ENCODE peak calls at places on chromosomes 11 and 22, in eight cellular contexts. V is left lung, D is AG04449, U is body of pancreas, Y is fibroblast of pulmonary artery, W is BE2C, F is kidney epithelial cell, I is keratinocyte. S is an unnamed sample.

GRCh38 chr11:11584937-11585336 is 36.9 kb downstream of the GALNT18 start:
- DNase-seq in D (no peak), F (no peak), U (no peak), Y (no peak), W (no peak), I (no peak), V (no peak), S (no peak)

GRCh38 chr22:17647452-17647851 is 8.9 kb downstream of the BCL2L13 start:
- DNase-seq in W (no peak), D (no peak), F (no peak), V (no peak), Y (no peak), I (no peak), U (no peak), S (no peak)

GRCh38 chr11:69654001-69654659 is 13.2 kb downstream of the CCND1 start:
- DNase-seq in W (peak), I (no peak), Y (no peak), D (no peak), V (no peak), F (no peak), U (no peak), S (no peak)

GRCh38 chr22:18987765-18988164 is 51.7 kb upstream of the PRODH start:
- DNase-seq in I (no peak), Y (no peak), D (no peak), V (no peak), U (peak), F (no peak), W (peak), S (peak)

GRCh38 chr11:4455439-4455838 is 6.3 kb downstream of the OR52K2 start:
- DNase-seq in U (no peak), F (no peak), Y (no peak), D (no peak), I (no peak), V (peak), W (no peak), S (no peak)

GRCh38 chr22:27993774-27994350 is 74.8 kb upstream of the PITPNB start:
- DNase-seq in U (no peak), I (no peak), W (peak), D (no peak), F (no peak), V (peak), Y (no peak), S (no peak)

GRCh38 chr11:75035911-75036536 is 47.3 kb downstream of the NEU3 start:
- DNase-seq in Y (no peak), U (no peak), W (peak), V (no peak), I (no peak), F (peak), D (no peak), S (no peak)

GRCh38 chr22:21443735-21444421 is 23.3 kb upstream of the TMEM191C start:
- DNase-seq in Y (no peak), F (no peak), W (peak), D (no peak), V (no peak), I (no peak), U (peak), S (no peak)

GRCh38 chr22:17706451-17706900 is 67.8 kb downstream of the BID start:
- DNase-seq in V (peak), U (no peak), W (peak), I (peak), D (peak), Y (peak), F (peak), S (peak)

GRCh38 chr11:1126935-1127663 is 30.7 kb upstream of the MUC5AC start:
- DNase-seq in V (no peak), D (no peak), F (no peak), W (no peak), Y (no peak), I (no peak), U (no peak), S (no peak)

GRCh38 chr11:28566643-28567042 is 458.5 kb downstream of the METTL15 start:
- DNase-seq in V (peak), Y (peak), I (no peak), W (peak), U (peak), F (peak), D (peak), S (peak)

GRCh38 chr11:115963170-115963569 is 459.0 kb upstream of the CADM1 start:
- DNase-seq in F (no peak), D (no peak), Y (peak), W (no peak), U (no peak), I (no peak), V (no peak), S (no peak)

GRCh38 chr11:15835705-15836411 is 520.5 kb downstream of the SOX6 start:
- DNase-seq in Y (no peak), W (peak), V (no peak), F (no peak), U (no peak), D (no peak), I (no peak), S (no peak)

GRCh38 chr11:101567086-101567485 is 16.7 kb downstream of the TRPC6 start:
- DNase-seq in I (no peak), V (no peak), Y (no peak), F (no peak), U (no peak), D (no peak), W (no peak), S (peak)

GRCh38 chr11:116853461-116854073 is 16.1 kb upstream of the APOA1 start:
- DNase-seq in V (no peak), U (no peak), D (peak), Y (peak), F (peak), I (peak), W (no peak), S (peak)

GRCh38 chr22:25919452-25919851 is 177.5 kb downstream of the MYO18B start:
- DNase-seq in V (no peak), Y (no peak), I (no peak), D (no peak), W (no peak), F (no peak), U (no peak), S (no peak)

GRCh38 chr11:76445122-76446084 is 585 bp downstream of the EMSY start:
- DNase-seq in I (peak), V (peak), U (peak), D (peak), W (peak), Y (peak), F (peak), S (peak)

GRCh38 chr11:106446302-106446701 is 368.8 kb downstream of the AASDHPPT start:
- DNase-seq in W (no peak), I (no peak), V (no peak), F (no peak), U (no peak), D (no peak), Y (no peak), S (no peak)

GRCh38 chr11:106447631-106448191 is 370.2 kb downstream of the AASDHPPT start:
- DNase-seq in F (no peak), W (no peak), I (no peak), V (no peak), D (no peak), Y (no peak), U (no peak), S (no peak)

GRCh38 chr11:106449756-106450155 is 372.3 kb downstream of the AASDHPPT start:
- DNase-seq in Y (no peak), V (no peak), I (no peak), W (no peak), F (no peak), D (no peak), U (no peak), S (no peak)

GRCh38 chr11:106442032-106442431 is 364.6 kb downstream of the AASDHPPT start:
- DNase-seq in W (no peak), F (no peak), I (no peak), V (no peak), U (no peak), D (no peak), Y (no peak), S (no peak)

DNA sequence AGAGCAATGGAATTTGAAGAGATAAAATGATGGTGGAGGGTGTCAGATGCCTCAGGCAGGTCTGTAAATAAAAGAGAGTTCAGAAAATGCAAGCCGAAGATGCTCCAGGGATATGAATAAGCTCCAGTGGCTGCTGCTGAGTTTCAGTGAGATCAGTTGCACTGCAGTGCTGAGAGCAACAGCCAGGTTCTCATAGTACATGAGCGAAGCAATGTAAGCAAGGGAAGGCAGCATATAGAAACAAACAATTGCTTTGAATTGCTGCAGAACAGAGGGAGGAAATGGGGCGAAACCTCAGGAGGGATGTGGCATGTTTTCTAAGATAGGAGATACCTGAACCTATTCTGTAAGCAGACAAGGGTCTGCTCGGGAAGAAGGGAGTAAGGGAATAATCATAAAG is 369.5 kb downstream of the AASDHPPT start:
- DNase-seq in I (no peak), V (no peak), F (no peak), Y (no peak), D (no peak), U (no peak), W (no peak), S (peak)
- TF ChIP-seq CTCF in I (no peak), V (no peak), F (no peak), Y (no peak), D (no peak), U (no peak), W (no peak), S (no peak)

GRCh38 chr11:94773842-94774241 is 5.7 kb downstream of the AMOTL1 start:
- DNase-seq in I (no peak), D (no peak), V (no peak), F (no peak), U (no peak), Y (no peak), W (no peak), S (no peak)
- TF ChIP-seq CTCF in I (no peak), D (no peak), V (no peak), F (no peak), U (no peak), Y (no peak), W (no peak), S (no peak)

GRCh38 chr22:29081499-29082236 is 8.8 kb downstream of the KREMEN1 start:
- DNase-seq in W (no peak), D (no peak), I (no peak), Y (peak), F (no peak), V (no peak), U (no peak), S (no peak)

GRCh38 chr22:29080061-29080975 is 7.5 kb downstream of the KREMEN1 start:
- DNase-seq in F (no peak), I (no peak), D (no peak), U (no peak), Y (no peak), V (no peak), W (peak), S (no peak)

GRCh38 chr22:29079218-29079901 is 6.5 kb downstream of the KREMEN1 start:
- DNase-seq in W (peak), U (no peak), F (no peak), V (no peak), D (no peak), Y (no peak), I (no peak), S (peak)

GRCh38 chr22:29078869-29079207 is 6.0 kb downstream of the KREMEN1 start:
- DNase-seq in F (no peak), D (no peak), U (no peak), Y (no peak), W (no peak), V (no peak), I (no peak), S (no peak)

DNA sequence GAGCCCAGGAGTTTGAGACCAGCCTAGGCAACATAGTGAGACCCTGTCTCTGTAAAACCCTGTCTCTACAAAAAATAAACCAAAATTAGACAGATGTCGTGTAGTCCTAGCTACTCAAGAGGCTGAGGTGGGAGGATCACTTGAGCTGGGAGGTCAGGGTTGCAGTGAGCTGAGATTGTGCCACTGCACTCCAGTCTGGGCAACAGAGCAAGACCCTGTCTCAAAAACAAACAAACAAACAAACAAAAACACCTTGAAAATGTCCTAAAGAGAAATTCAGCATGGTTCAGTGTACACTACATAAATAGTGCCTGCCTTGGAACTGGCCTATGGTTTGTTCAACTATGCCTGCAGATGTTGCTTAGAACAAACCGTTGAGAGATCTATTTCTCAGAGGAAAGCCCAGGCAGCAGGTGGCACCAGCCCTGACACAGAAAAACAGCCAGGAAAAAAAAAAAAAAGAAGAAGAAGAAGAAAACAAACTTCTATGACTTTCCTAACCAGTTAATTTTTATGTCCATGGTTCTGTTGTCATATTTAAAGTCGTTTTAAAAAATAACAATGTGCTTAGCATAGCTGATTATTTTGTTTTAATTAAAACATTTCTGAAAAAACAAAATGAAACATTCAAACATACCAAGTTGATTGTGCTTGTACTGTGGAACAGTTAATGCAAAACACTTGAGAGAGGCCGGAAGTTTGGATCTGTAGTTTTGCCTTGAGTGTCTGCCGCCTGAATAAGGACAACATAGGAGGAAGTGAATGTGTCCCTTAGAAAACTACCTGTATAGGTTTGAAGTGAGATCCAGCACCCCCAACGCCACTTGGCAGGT is 5.4 kb downstream of the KREMEN1 start:
- DNase-seq in F (no peak), I (no peak), D (no peak), W (no peak), V (no peak), U (no peak), Y (no peak), S (no peak)
- TF ChIP-seq CTCF in F (no peak), I (no peak), D (no peak), W (no peak), V (no peak), U (no peak), Y (no peak), S (no peak)

DNA sequence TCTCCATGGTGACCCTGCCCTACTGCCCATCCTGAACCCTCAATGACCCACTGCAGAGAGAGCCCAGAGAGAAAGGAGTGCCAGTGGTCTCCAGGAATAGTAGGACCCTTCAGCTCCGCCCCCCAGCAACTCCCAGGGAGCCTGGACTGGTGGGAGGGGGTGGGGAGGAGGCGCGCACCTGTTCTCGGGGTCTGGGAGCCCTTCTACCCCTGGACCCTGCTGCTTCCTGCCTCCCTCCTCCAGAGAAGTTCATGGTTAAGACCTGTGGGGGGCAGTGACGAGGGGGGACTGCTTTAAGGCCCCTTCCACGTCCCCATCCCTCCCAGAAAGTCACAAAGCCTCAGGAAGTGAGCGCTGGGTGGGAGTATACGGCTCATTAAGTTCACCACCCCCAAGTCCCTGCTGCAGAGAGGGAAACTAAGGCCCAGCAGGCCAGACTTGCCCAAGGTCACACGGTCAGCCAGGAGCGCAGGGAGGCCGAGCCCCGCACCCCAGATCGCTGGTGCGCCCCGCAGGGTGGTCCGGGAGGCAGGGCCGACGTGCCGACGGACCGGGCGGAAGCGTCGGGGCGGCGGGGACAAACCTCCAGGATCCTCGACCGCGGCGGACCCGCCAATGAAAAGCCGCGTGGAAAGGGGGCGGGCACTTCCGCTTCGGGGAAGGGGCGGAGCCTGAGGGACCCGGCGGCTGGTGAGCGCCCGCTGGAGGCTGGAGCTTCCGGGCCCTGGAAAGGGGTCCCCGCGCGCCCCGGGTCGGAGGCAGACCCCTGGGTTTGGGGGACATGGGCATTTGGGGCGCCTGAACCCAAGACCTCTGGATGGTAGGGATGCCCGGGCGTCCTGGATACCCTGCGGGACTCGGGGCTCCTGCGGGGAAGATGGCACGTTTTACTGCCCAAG is at the start of the genes NUDT22 and TRPT1:
- DNase-seq in I (no peak), D (no peak), F (no peak), W (peak), V (peak), U (peak), Y (peak), S (peak)
- TF ChIP-seq CTCF in I (peak), D (peak), F (peak), W (no peak), V (no peak), U (peak), Y (peak), S (peak)